ENCODE peak calls at places on chromosomes 6 and 20, in four cellular contexts. I is colonic mucosa, Q is psoas muscle, V is breast epithelium. S is an unnamed sample. For H3K36me3 and H3K4me1, the result is how much of the 10 kb centered on the place peaks cover.

GRCh38 chr20:48180637-48181036 is 395.4 kb upstream of the SULF2 start:
- DNase-seq in Q (no peak), I (no peak), V (no peak), S (no peak)

GRCh38 chr6:6409397-6410030 is 89.1 kb upstream of the F13A1 start:
- DNase-seq in V (no peak), I (no peak), Q (no peak), S (no peak)

GRCh38 chr20:44730441-44730840 is 15.2 kb upstream of the KCNK15 start:
- DNase-seq in I (no peak), Q (no peak), V (no peak), S (no peak)

GRCh38 chr20:62741191-62741676 is 32.6 kb downstream of the NTSR1 start:
- DNase-seq in Q (no peak), V (no peak), I (no peak), S (no peak)

GRCh38 chr6:168674595-168674994 is 233.6 kb downstream of the SMOC2 start:
- DNase-seq in V (no peak), Q (no peak), I (no peak), S (no peak)

GRCh38 chr6:163745566-163746400 is 331.3 kb downstream of the QKI start:
- DNase-seq in V (no peak), Q (peak), I (no peak), S (no peak)

GRCh38 chr6:137282253-137282652 is 63.1 kb upstream of the IFNGR1 start:
- DNase-seq in I (no peak), Q (no peak), V (no peak), S (no peak)

GRCh38 chr20:62545901-62546525 is 70.2 kb upstream of the GATA5 start:
- DNase-seq in I (no peak), Q (no peak), V (no peak), S (no peak)

GRCh38 chr20:46724343-46724959 is 15.0 kb downstream of the SLC2A10 start:
- DNase-seq in V (no peak), I (no peak), Q (no peak), S (no peak)

GRCh38 chr6:17096076-17096475 is 5.8 kb upstream of the STMND1 start:
- DNase-seq in Q (no peak), I (no peak), V (peak), S (no peak)

GRCh38 chr6:14635933-14636599 is 518.5 kb downstream of the CD83 start:
- DNase-seq in I (no peak), Q (no peak), V (no peak), S (no peak)

GRCh38 chr6:43883698-43884659 is 114.0 kb downstream of the VEGFA start:
- DNase-seq in Q (no peak), V (peak), I (no peak), S (no peak)

GRCh38 chr20:35592339-35592960 is 23.2 kb upstream of the SPAG4 start:
- DNase-seq in V (no peak), Q (no peak), I (no peak), S (no peak)

GRCh38 chr20:59661621-59662020 is 57.3 kb downstream of the PHACTR3 start:
- DNase-seq in I (no peak), Q (no peak), V (peak), S (no peak)

GRCh38 chr6:45812937-45813336 is 202.7 kb downstream of the CLIC5 start:
- DNase-seq in V (no peak), I (no peak), Q (no peak), S (no peak)

GRCh38 chr20:44056010-44056698 is 130.8 kb downstream of the JPH2 start:
- DNase-seq in I (no peak), Q (no peak), V (peak), S (peak)

GRCh38 chr20:38059832-38060231 is 26.3 kb downstream of the RPRD1B start:
- DNase-seq in I (peak), V (no peak), Q (no peak), S (no peak)

GRCh38 chr6:79117752-79118151 is 39.7 kb upstream of the PHIP start:
- DNase-seq in V (no peak), Q (no peak), I (no peak), S (no peak)

GRCh38 chr6:97947841-97948240 is 664.8 kb upstream of the MMS22L start:
- DNase-seq in I (no peak), Q (no peak), V (peak), S (peak)

GRCh38 chr6:132811276-132811675 is 3.1 kb upstream of the RPS12 start:
- DNase-seq in I (no peak), V (no peak), Q (no peak), S (no peak)

GRCh38 chr6:28489366-28490190 is 26.0 kb downstream of the GPX6 start:
- DNase-seq in I (peak), V (peak), Q (peak), S (peak)

GRCh38 chr6:74001091-74001490 is 305.1 kb downstream of the CD109 start:
- DNase-seq in I (no peak), Q (no peak), V (no peak), S (no peak)

GRCh38 chr6:28732052-28732451 is 191.7 kb downstream of the TRIM27 start:
- DNase-seq in Q (no peak), I (no peak), V (no peak), S (no peak)

DNA sequence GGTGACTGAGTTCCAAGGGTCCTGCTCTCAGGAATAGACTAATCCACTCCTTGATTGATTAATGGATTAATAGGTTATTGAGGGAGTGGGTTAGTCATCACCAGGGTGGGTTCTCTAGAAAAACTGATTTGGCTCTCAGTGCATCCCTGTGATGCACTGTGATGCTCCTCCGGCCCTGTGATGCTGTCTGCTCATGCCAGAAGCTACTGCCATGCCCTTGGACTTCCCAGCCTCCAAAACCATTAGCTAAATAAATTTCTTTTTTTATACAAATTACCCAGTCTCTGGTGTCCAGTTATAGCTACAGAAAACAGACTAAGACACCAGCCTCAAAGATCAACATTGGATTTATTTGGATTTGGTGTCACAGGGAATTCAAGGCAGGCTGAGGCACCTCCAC is 40.4 kb upstream of the CST7 start:
- DNase-seq in V (no peak), I (peak), Q (no peak), S (no peak)
- H3K36me3 ChIP-seq in V (under half), I (under half), Q (under half), S (under half)

GRCh38 chr20:41054463-41055230 is 26.0 kb downstream of the TOP1 start:
- DNase-seq in Q (no peak), V (no peak), I (no peak), S (no peak)
- H3K4me1 ChIP-seq in Q (half or more), V (under half), I (under half), S (under half)

DNA sequence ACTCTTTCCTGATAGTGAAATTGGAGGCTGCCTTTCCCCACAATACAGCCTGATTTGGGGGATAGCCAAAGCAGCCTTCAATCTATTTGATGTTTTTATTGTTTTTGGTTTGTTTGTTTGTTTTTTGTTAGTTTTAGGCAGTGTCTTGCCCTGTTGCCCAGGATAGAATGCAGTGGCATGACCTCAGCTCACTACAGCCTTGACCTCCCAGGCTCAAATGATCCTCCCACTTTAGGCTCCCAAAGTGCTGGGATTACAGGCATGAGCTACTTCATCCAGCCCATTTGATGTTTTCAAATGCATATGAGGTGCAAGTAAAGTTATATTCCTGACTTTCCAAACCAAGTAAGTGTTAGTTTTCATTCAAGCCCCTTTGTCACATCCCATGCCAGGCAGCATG is 41.3 kb upstream of the SEC63 start:
- DNase-seq in V (no peak), I (no peak), Q (no peak), S (no peak)
- H3K36me3 ChIP-seq in V (under half), I (under half), Q (under half), S (under half)

DNA sequence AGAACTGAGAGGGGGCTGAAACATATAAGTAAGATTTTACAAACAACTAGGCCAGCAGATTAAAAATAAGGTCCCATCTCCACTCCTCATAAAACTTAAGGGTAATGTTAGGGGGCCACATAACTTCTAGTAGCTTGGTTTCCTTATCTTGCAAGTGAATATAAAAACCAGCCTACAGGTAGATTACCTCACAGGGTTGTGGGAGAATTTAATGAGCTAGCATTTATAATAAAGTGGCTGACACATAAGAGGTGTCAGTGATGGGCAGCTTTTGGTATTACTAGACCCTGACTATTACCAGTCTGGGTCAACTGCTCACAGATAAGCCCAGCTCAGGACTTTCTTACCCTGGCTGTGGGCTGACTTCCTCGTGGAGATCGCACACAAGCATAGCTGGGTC is 9.2 kb upstream of the PPP1R14C start:
- DNase-seq in Q (no peak), V (no peak), I (no peak), S (no peak)
- H3K4me1 ChIP-seq in Q (under half), V (under half), I (under half), S (under half)

GRCh38 chr6:31691564-31692108 is 10.8 kb upstream of the LY6G5C start:
- DNase-seq in Q (no peak), V (no peak), I (no peak), S (no peak)
- H3K36me3 ChIP-seq in Q (half or more), V (under half), I (under half), S (half or more)

GRCh38 chr6:156980948-156981347 is 203.8 kb downstream of the ARID1B start:
- DNase-seq in V (no peak), Q (no peak), I (no peak), S (no peak)

GRCh38 chr6:156982168-156982567 is 205.0 kb downstream of the ARID1B start:
- DNase-seq in Q (no peak), V (no peak), I (no peak), S (no peak)

GRCh38 chr6:156980515-156980914 is 203.3 kb downstream of the ARID1B start:
- DNase-seq in Q (no peak), V (no peak), I (no peak), S (no peak)

GRCh38 chr6:156985309-156985708 is 208.1 kb downstream of the ARID1B start:
- DNase-seq in Q (no peak), V (no peak), I (no peak), S (no peak)

DNA sequence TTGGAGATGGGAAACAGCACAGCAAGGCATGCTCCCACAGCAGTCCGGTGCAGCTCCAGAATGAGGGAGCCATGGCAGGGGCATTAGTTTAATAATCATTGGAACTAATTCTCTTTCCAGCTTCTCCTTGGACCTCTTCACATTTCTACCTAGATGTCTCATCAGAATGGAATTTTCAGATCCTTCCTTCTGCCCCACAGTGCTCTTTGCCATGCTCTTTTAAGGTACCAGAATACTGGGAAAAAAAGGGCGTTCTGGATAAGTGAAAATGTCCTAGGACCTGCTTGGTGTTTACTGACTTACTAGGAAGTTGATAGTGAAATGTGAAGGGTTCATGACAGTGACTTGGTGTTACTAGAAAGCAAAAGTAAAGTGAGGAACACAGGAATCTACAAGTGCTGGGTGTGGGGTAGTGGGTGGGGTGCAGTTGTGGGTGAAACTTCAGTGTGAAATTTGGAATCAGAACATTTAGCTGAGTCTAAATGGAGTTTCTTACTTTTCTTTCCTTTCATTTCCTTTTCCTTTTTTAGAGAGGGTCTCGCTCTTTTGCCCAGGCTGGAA is 207.1 kb downstream of the ARID1B start:
- DNase-seq in Q (no peak), V (no peak), I (no peak), S (no peak)
- H3K4me1 ChIP-seq in Q (half or more), V (under half), I (under half), S (under half)

GRCh38 chr6:159788276-159788675 is 1.1 kb downstream of the TCP1 start:
- DNase-seq in I (no peak), Q (no peak), V (no peak), S (no peak)

GRCh38 chr6:159788757-159789376 is 535 bp downstream of the TCP1 start:
- DNase-seq in Q (peak), I (peak), V (peak), S (peak)

GRCh38 chr6:159790947-159791598 is 806 bp downstream of the MRPL18 start:
- DNase-seq in V (no peak), I (peak), Q (no peak), S (no peak)

GRCh38 chr6:159789377-159790148 is at the start of gene TCP1:
- DNase-seq in V (peak), Q (peak), I (peak), S (peak)

GRCh38 chr6:159790149-159790946 is at the start of gene MRPL18:
- DNase-seq in Q (peak), V (peak), I (peak), S (peak)
- H3K36me3 ChIP-seq in Q (half or more), V (under half), I (under half), S (under half)

GRCh38 chr6:13526718-13527668 is 39.6 kb upstream of the GFOD1 start:
- DNase-seq in V (no peak), I (peak), Q (peak), S (no peak)
- H3K4me1 ChIP-seq in V (under half), I (under half), Q (under half), S (under half)

GRCh38 chr6:33276581-33276863 is 401 bp upstream of the B3GALT4 start:
- DNase-seq in I (no peak), V (no peak), Q (no peak), S (no peak)
- H3K36me3 ChIP-seq in I (under half), V (under half), Q (half or more), S (under half)

GRCh38 chr20:24146231-24146634 is 157.7 kb upstream of the GGTLC1 start:
- DNase-seq in Q (no peak), I (no peak), V (no peak), S (peak)
- H3K4me1 ChIP-seq in Q (under half), I (under half), V (under half), S (under half)

S was measured in right lobe of liver.